ENCODE peak calls at places on chromosome X, in five cellular contexts. N is sigmoid colon, M is PC-3, J is dorsolateral prefrontal cortex, R is OCI-LY7. V is an unnamed sample.

GRCh38 chrX:129783176-129783776 is 3.5 kb downstream of the SASH3 start:
- DNase-seq in N (peak; percentile 42), M (no peak), J (no peak), R (no peak), V (no peak)

GRCh38 chrX:30593435-30594200 is 16.1 kb upstream of the TASL start:
- DNase-seq in N (no peak), M (peak; percentile 51), J (no peak), R (peak; percentile 52), V (no peak)

GRCh38 chrX:139052461-139052860 is 340.9 kb upstream of the FGF13 start:
- DNase-seq in N (no peak), M (no peak), J (no peak), R (no peak), V (no peak)

GRCh38 chrX:115592997-115593734 is 32.2 kb downstream of the PLS3 start:
- DNase-seq in N (no peak), M (peak; percentile 63), J (no peak), R (no peak), V (no peak)

GRCh38 chrX:38878674-38879375 is 77.6 kb downstream of the MID1IP1 start:
- DNase-seq in N (no peak), M (no peak), J (no peak), R (peak; percentile 78), V (no peak)

GRCh38 chrX:83511208-83511607 is 3.1 kb downstream of the POU3F4 start:
- DNase-seq in N (no peak), M (no peak), J (no peak), R (no peak), V (no peak)

GRCh38 chrX:48649109-48649508 is 34.5 kb upstream of the WAS start:
- DNase-seq in N (peak; percentile 2), M (peak; percentile 70), J (no peak), R (no peak), V (no peak)

GRCh38 chrX:130575831-130576404 is 174.1 kb downstream of the RBMX2 start:
- DNase-seq in N (no peak), M (peak; percentile 56), J (no peak), R (peak; percentile 31), V (no peak)

GRCh38 chrX:31154941-31155340 is 83.1 kb upstream of the FTHL17 start:
- DNase-seq in N (no peak), M (no peak), J (no peak), R (no peak), V (no peak)

GRCh38 chrX:104513162-104513561 is 52.8 kb upstream of the IL1RAPL2 start:
- DNase-seq in N (no peak), M (no peak), J (no peak), R (no peak), V (no peak)

GRCh38 chrX:132584936-132585335 is 96.1 kb upstream of the MBNL3 start:
- DNase-seq in N (no peak), M (no peak), J (no peak), R (no peak), V (no peak)

GRCh38 chrX:138519296-138519695 is 192.2 kb downstream of the FGF13 start:
- DNase-seq in N (no peak), M (no peak), J (no peak), R (no peak), V (no peak)

GRCh38 chrX:102976290-102976689 is 39.2 kb downstream of the RAB40AL start:
- DNase-seq in N (no peak), M (peak; percentile 36), J (no peak), R (no peak), V (no peak)

GRCh38 chrX:144327515-144327914 is 443.6 kb downstream of the UBE2NL start:
- DNase-seq in N (no peak), M (peak; percentile 47), J (no peak), R (no peak), V (no peak)

GRCh38 chrX:132181364-132181763 is 37.9 kb downstream of the RAP2C start:
- DNase-seq in N (no peak), M (peak; percentile 87), J (no peak), R (no peak), V (no peak)

GRCh38 chrX:43560247-43560946 is 95.7 kb upstream of the MAOA start:
- DNase-seq in N (no peak), M (no peak), J (no peak), R (no peak), V (no peak)

GRCh38 chrX:16484338-16484737 is 165.6 kb upstream of the S100G start:
- DNase-seq in N (no peak), M (peak; percentile 95), J (no peak), R (no peak), V (peak; percentile 59)

GRCh38 chrX:109472939-109473713 is 8.8 kb downstream of the GUCY2F start:
- DNase-seq in N (no peak), M (peak; percentile 28), J (no peak), R (peak; percentile 46), V (no peak)

GRCh38 chrX:49177338-49177833 is 5.7 kb downstream of the PLP2 start:
- DNase-seq in N (peak; percentile 63), M (no peak), J (no peak), R (no peak), V (no peak)

GRCh38 chrX:129035180-129035579 is 488.1 kb downstream of the SMARCA1 start:
- DNase-seq in N (no peak), M (no peak), J (no peak), R (no peak), V (no peak)

GRCh38 chrX:133302775-133303445 is 84.8 kb upstream of the TFDP3 start:
- DNase-seq in N (no peak), M (peak; percentile 62), J (no peak), R (no peak), V (no peak)

GRCh38 chrX:109782994-109783711 is 50.1 kb upstream of the ACSL4 start:
- DNase-seq in N (no peak), M (no peak), J (no peak), R (no peak), V (no peak)

GRCh38 chrX:80550722-80551121 is 130.5 kb downstream of the TENT5D start:
- DNase-seq in N (no peak), M (peak; percentile 36), J (no peak), R (peak; percentile 0), V (no peak)

GRCh38 chrX:116409224-116409623 is 27.2 kb upstream of the SLC6A14 start:
- DNase-seq in N (no peak), M (no peak), J (no peak), R (no peak), V (no peak)

GRCh38 chrX:48492293-48492910 is 16.4 kb upstream of the PORCN start:
- DNase-seq in N (no peak), M (peak; percentile 40), J (no peak), R (no peak), V (no peak)

GRCh38 chrX:49838374-49838773 is 9.3 kb downstream of the PAGE4 start:
- DNase-seq in N (no peak), M (peak; percentile 35), J (peak; percentile 23), R (peak; percentile 10), V (no peak)

GRCh38 chrX:154030715-154031305 is 11.1 kb upstream of the IRAK1 start:
- DNase-seq in N (no peak), M (no peak), J (no peak), R (no peak), V (no peak)

GRCh38 chrX:101787934-101788333 is 128.3 kb upstream of the ARMCX2 start:
- DNase-seq in N (no peak), M (no peak), J (no peak), R (no peak), V (no peak)

GRCh38 chrX:18994713-18995112 is 10.8 kb upstream of the PHKA2 start:
- DNase-seq in N (no peak), M (peak; percentile 89), J (no peak), R (no peak), V (no peak)

GRCh38 chrX:40108959-40109287 is 11.2 kb upstream of the BCOR start:
- DNase-seq in N (peak; percentile 93), M (peak; percentile 79), J (peak; percentile 59), R (peak; percentile 41), V (no peak)

GRCh38 chrX:148080593-148080992 is 99.5 kb downstream of the FMR1NB start:
- DNase-seq in N (no peak), M (no peak), J (no peak), R (no peak), V (no peak)
- H3K4me3 ChIP-seq in N (no peak overlapping the region), M (no peak overlapping the region), J (no peak overlapping the region), R (no peak overlapping the region), V (no peak overlapping the region)

GRCh38 chrX:135977611-135978010 is 3.8 kb upstream of the MMGT1 start:
- DNase-seq in N (no peak), M (peak; percentile 72), J (no peak), R (no peak), V (no peak)

GRCh38 chrX:135974279-135974856 is 580 bp upstream of the MMGT1 start:
- DNase-seq in N (peak; percentile 91), M (peak; percentile 25), J (peak; percentile 73), R (peak; percentile 75), V (no peak)

GRCh38 chrX:135975421-135975820 is 1.6 kb upstream of the MMGT1 start:
- DNase-seq in N (no peak), M (no peak), J (no peak), R (no peak), V (no peak)

GRCh38 chrX:135973025-135973547 is 702 bp downstream of the MMGT1 start:
- DNase-seq in N (no peak), M (peak; percentile 21), J (no peak), R (peak; percentile 12), V (no peak)

DNA sequence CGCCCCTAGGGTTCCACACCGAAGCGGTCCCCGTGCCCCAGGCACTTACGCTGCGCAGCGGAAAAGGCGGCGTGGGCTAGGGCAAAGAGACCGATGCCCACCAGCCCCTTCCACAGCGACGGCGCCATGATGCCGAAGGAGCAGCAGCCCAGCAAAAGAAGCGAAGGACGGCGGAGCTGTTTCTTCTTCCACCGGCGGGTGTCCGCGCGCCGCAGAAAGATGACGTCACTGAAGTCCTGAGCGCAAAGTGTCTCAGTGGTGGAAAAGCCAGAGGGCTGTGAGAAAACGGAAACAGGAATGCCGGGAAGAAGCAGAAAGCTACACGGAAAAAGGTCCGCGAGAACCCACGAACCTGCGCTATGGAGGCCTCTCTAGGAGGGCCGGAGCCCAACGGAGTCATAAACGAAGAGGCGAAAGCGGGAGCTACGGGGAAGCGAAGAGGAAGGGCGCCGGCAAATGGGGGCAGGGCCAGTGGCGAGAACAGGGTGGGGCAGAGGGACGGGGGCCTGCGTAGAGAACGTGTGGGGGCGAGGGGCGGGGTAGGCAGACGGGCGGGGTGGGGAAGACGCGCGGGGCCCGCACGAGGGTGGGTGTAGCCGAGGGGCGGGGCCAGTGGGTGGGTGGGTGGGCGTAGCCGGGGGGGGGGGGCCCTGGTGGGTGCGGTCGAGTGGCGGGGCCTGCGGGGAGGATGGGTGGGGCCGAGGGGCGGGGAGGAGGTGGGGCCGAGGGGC is at the start of gene MMGT1:
- DNase-seq in N (peak; percentile 94), M (peak; percentile 85), J (peak; percentile 77), R (peak; percentile 85), V (peak; percentile 42)
- TF ChIP-seq CTCF in N (no peak), M (no peak), J (no peak), R (no peak), V (no peak)

GRCh38 chrX:147736045-147736444 is 175.7 kb upstream of the FMR1 start:
- DNase-seq in N (no peak), M (no peak), J (no peak), R (no peak), V (no peak)
- H3K4me3 ChIP-seq in N (no peak overlapping the region), M (no peak overlapping the region), J (no peak overlapping the region), R (no peak overlapping the region), V (no peak overlapping the region)

DNA sequence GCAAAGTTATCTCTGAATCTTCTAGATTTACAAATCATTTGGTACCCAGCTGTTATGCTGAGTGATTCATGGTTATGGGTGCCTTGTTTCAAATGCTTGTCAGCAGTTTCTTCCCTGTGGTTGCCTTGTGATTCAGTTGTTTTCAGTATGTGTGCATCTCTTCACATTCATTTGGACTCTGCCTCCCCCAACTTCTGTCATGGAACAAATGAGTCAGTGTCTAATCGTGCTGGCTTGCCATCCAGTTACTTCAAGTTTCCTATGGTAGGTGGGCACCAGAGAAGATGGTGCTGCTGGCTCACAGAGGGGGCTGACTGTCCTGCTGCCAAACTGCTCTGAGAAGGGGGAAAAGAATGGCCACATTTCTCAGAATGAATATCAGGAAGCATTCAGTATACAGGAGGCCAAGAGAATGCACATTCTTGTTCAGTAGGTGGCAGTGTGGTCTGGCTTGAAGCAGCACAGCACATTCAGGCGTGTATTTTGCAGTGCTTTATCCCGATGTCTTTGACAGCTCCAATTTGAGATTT is 260.9 kb downstream of the GLUD2 start:
- DNase-seq in N (no peak), M (peak; percentile 51), J (no peak), R (peak; percentile 45), V (peak; percentile 61)
- TF ChIP-seq CTCF in N (no peak), M (peak; percentile 65), J (peak; percentile 20), R (peak; percentile 72), V (peak; percentile 56)